ENCODE peak calls at places on chromosomes 12 and 14, in six cellular contexts. One of them, this sample, is unnamed.

GRCh38 chr14:101215936-101216335 is 312.4 kb upstream of the RTL1 start:
- DNase-seq in H1: peak; percentile 19
- DNase-seq in spleen: peak; percentile 49
- DNase-seq in fibroblast of mammary gland: no peak
- DNase-seq in transverse colon: peak; percentile 3
- DNase-seq in neural progenitor cell: peak; percentile 0
- DNase-seq in this sample: no peak

GRCh38 chr12:109557200-109557599 is 16.1 kb downstream of the MMAB start:
- DNase-seq in fibroblast of mammary gland: no peak
- DNase-seq in H1: no peak
- DNase-seq in transverse colon: no peak
- DNase-seq in spleen: no peak
- DNase-seq in neural progenitor cell: no peak
- DNase-seq in this sample: no peak

GRCh38 chr12:14256139-14256538 is 109.3 kb upstream of the ATF7IP start:
- DNase-seq in H1: no peak
- DNase-seq in transverse colon: no peak
- DNase-seq in neural progenitor cell: no peak
- DNase-seq in fibroblast of mammary gland: peak; percentile 61
- DNase-seq in spleen: no peak
- DNase-seq in this sample: peak; percentile 39

GRCh38 chr12:109440851-109441490 is 36.1 kb downstream of the KCTD10 start:
- DNase-seq in transverse colon: no peak
- DNase-seq in fibroblast of mammary gland: no peak
- DNase-seq in H1: no peak
- DNase-seq in spleen: no peak
- DNase-seq in neural progenitor cell: peak; percentile 18
- DNase-seq in this sample: no peak

GRCh38 chr12:127657036-127657435 is 609.9 kb upstream of the TMEM132C start:
- DNase-seq in spleen: no peak
- DNase-seq in fibroblast of mammary gland: no peak
- DNase-seq in transverse colon: no peak
- DNase-seq in H1: no peak
- DNase-seq in neural progenitor cell: no peak
- DNase-seq in this sample: no peak

GRCh38 chr14:99231850-99232401 is 40.1 kb downstream of the BCL11B start:
- DNase-seq in H1: peak; percentile 82
- DNase-seq in neural progenitor cell: peak; percentile 85
- DNase-seq in spleen: peak; percentile 70
- DNase-seq in transverse colon: no peak
- DNase-seq in fibroblast of mammary gland: no peak
- DNase-seq in this sample: no peak

GRCh38 chr14:93712838-93713724 is 75.2 kb downstream of the PRIMA1 start:
- DNase-seq in neural progenitor cell: no peak
- DNase-seq in transverse colon: no peak
- DNase-seq in H1: peak; percentile 41
- DNase-seq in spleen: no peak
- DNase-seq in fibroblast of mammary gland: peak; percentile 21
- DNase-seq in this sample: no peak

GRCh38 chr12:5577239-5577638 is 145.3 kb downstream of the NTF3 start:
- DNase-seq in spleen: no peak
- DNase-seq in neural progenitor cell: peak; percentile 38
- DNase-seq in H1: no peak
- DNase-seq in transverse colon: peak; percentile 27
- DNase-seq in fibroblast of mammary gland: no peak
- DNase-seq in this sample: no peak

GRCh38 chr12:75487310-75487709 is 6.8 kb downstream of the GLIPR1 start:
- DNase-seq in neural progenitor cell: peak; percentile 25
- DNase-seq in H1: no peak
- DNase-seq in fibroblast of mammary gland: no peak
- DNase-seq in transverse colon: no peak
- DNase-seq in spleen: no peak
- DNase-seq in this sample: no peak

GRCh38 chr12:95304673-95305198 is 87.1 kb downstream of the VEZT start:
- DNase-seq in spleen: no peak
- DNase-seq in fibroblast of mammary gland: peak; percentile 40
- DNase-seq in H1: no peak
- DNase-seq in transverse colon: no peak
- DNase-seq in neural progenitor cell: no peak
- DNase-seq in this sample: no peak

GRCh38 chr14:44316647-44317432 is 190.2 kb downstream of the FSCB start:
- DNase-seq in spleen: no peak
- DNase-seq in H1: no peak
- DNase-seq in transverse colon: peak; percentile 30
- DNase-seq in fibroblast of mammary gland: peak; percentile 91
- DNase-seq in neural progenitor cell: no peak
- DNase-seq in this sample: peak; percentile 94

GRCh38 chr14:100129161-100129589 is 30.3 kb downstream of the DEGS2 start:
- DNase-seq in fibroblast of mammary gland: peak; percentile 92
- DNase-seq in transverse colon: no peak
- DNase-seq in H1: no peak
- DNase-seq in neural progenitor cell: no peak
- DNase-seq in spleen: no peak
- DNase-seq in this sample: peak; percentile 24

GRCh38 chr12:9668141-9669018 is 1.1 kb upstream of the CLEC2D start:
- DNase-seq in spleen: no peak
- DNase-seq in fibroblast of mammary gland: peak; percentile 40
- DNase-seq in transverse colon: no peak
- DNase-seq in neural progenitor cell: no peak
- DNase-seq in H1: no peak
- DNase-seq in this sample: peak; percentile 53

GRCh38 chr12:14366211-14366762 is 805 bp downstream of the ATF7IP start:
- DNase-seq in neural progenitor cell: no peak
- DNase-seq in transverse colon: no peak
- DNase-seq in H1: no peak
- DNase-seq in spleen: no peak
- DNase-seq in fibroblast of mammary gland: peak; percentile 48
- DNase-seq in this sample: no peak

GRCh38 chr14:85529803-85530574 is at the start of gene FLRT2:
- DNase-seq in spleen: peak; percentile 77
- DNase-seq in neural progenitor cell: peak; percentile 62
- DNase-seq in transverse colon: no peak
- DNase-seq in fibroblast of mammary gland: peak; percentile 71
- DNase-seq in H1: peak; percentile 77
- DNase-seq in this sample: peak; percentile 64

GRCh38 chr14:91573894-91574837 is 64.1 kb upstream of the PPP4R3A start:
- DNase-seq in spleen: peak; percentile 78
- DNase-seq in transverse colon: peak; percentile 77
- DNase-seq in neural progenitor cell: peak; percentile 62
- DNase-seq in H1: peak; percentile 66
- DNase-seq in fibroblast of mammary gland: peak; percentile 71
- DNase-seq in this sample: peak; percentile 18

GRCh38 chr14:31122098-31122611 is 85.4 kb downstream of the HECTD1 start:
- DNase-seq in transverse colon: no peak
- DNase-seq in fibroblast of mammary gland: peak; percentile 59
- DNase-seq in H1: no peak
- DNase-seq in neural progenitor cell: no peak
- DNase-seq in spleen: no peak
- DNase-seq in this sample: peak; percentile 9

GRCh38 chr12:109166371-109166770 is 50.0 kb downstream of the ACACB start:
- DNase-seq in transverse colon: no peak
- DNase-seq in fibroblast of mammary gland: no peak
- DNase-seq in spleen: no peak
- DNase-seq in H1: no peak
- DNase-seq in neural progenitor cell: no peak
- DNase-seq in this sample: no peak

GRCh38 chr14:99781853-99782610 is 11.2 kb upstream of the EML1 start:
- DNase-seq in fibroblast of mammary gland: no peak
- DNase-seq in transverse colon: no peak
- DNase-seq in H1: no peak
- DNase-seq in neural progenitor cell: no peak
- DNase-seq in spleen: no peak
- DNase-seq in this sample: no peak

GRCh38 chr14:88929656-88930436 is 105.4 kb downstream of the TTC8 start:
- DNase-seq in spleen: no peak
- DNase-seq in neural progenitor cell: no peak
- DNase-seq in transverse colon: no peak
- DNase-seq in fibroblast of mammary gland: no peak
- DNase-seq in H1: peak; percentile 56
- DNase-seq in this sample: no peak

GRCh38 chr12:16350682-16351081 is 3.2 kb downstream of the MGST1 start:
- DNase-seq in H1: no peak
- DNase-seq in transverse colon: no peak
- DNase-seq in spleen: no peak
- DNase-seq in neural progenitor cell: peak; percentile 59
- DNase-seq in fibroblast of mammary gland: peak; percentile 99
- DNase-seq in this sample: peak; percentile 94

GRCh38 chr14:97978336-97978735 is 1181.2 kb downstream of the VRK1 start:
- DNase-seq in fibroblast of mammary gland: peak; percentile 34
- DNase-seq in H1: peak; percentile 71
- DNase-seq in spleen: peak; percentile 80
- DNase-seq in transverse colon: peak; percentile 78
- DNase-seq in neural progenitor cell: peak; percentile 88
- DNase-seq in this sample: peak; percentile 67

GRCh38 chr14:34078117-34078743 is 127.4 kb upstream of the EGLN3 start:
- DNase-seq in transverse colon: no peak
- DNase-seq in spleen: no peak
- DNase-seq in H1: no peak
- DNase-seq in neural progenitor cell: no peak
- DNase-seq in fibroblast of mammary gland: no peak
- DNase-seq in this sample: peak; percentile 77

GRCh38 chr12:105369014-105369413 is 38.5 kb downstream of the C12orf75 start:
- DNase-seq in neural progenitor cell: no peak
- DNase-seq in spleen: no peak
- DNase-seq in transverse colon: no peak
- DNase-seq in H1: no peak
- DNase-seq in fibroblast of mammary gland: peak; percentile 83
- DNase-seq in this sample: peak; percentile 66

DNA sequence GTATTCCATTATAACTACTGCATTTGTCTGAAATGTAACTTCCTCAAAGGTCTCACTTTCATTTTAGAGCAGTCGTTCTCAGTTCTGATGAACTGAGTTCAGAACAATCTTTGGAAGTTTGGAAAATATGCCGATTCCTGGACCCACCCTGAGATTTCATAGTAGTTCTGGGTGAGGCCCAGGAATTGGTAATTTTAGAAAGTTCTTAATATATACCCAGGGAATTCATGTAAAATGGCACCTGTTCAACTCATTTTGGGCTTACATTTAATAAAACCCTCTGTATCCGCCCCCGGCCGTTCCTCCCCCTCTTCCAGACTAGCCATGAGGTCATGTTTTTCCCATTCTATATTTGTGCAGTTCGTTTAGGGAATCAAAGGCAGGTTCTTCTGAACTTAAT is 5.9 kb downstream of the GSG1 start:
- DNase-seq in neural progenitor cell: no peak
- DNase-seq in spleen: no peak
- DNase-seq in transverse colon: no peak
- DNase-seq in H1: no peak
- DNase-seq in fibroblast of mammary gland: peak; percentile 36
- DNase-seq in this sample: no peak
- H3K4me3 ChIP-seq in neural progenitor cell: no peak overlapping the region
- H3K4me3 ChIP-seq in spleen: peak overlapping the region; percentile 62
- H3K4me3 ChIP-seq in transverse colon: no peak overlapping the region
- H3K4me3 ChIP-seq in H1: no peak overlapping the region
- H3K4me3 ChIP-seq in fibroblast of mammary gland: peak overlapping the region; percentile 44
- H3K4me3 ChIP-seq in this sample: no peak overlapping the region

GRCh38 chr14:20613094-20614037 is 22.2 kb upstream of the RNASE12 start:
- DNase-seq in H1: peak; percentile 91
- DNase-seq in spleen: peak; percentile 91
- DNase-seq in transverse colon: peak; percentile 86
- DNase-seq in fibroblast of mammary gland: peak; percentile 98
- DNase-seq in neural progenitor cell: peak; percentile 95
- DNase-seq in this sample: peak; percentile 98

GRCh38 chr14:20614038-20614840 is 23.1 kb upstream of the RNASE12 start:
- DNase-seq in transverse colon: no peak
- DNase-seq in H1: peak; percentile 69
- DNase-seq in fibroblast of mammary gland: no peak
- DNase-seq in neural progenitor cell: peak; percentile 64
- DNase-seq in spleen: no peak
- DNase-seq in this sample: peak; percentile 43

GRCh38 chr14:20618328-20618749 is 23.2 kb downstream of the OR6S1 start:
- DNase-seq in neural progenitor cell: no peak
- DNase-seq in spleen: no peak
- DNase-seq in fibroblast of mammary gland: no peak
- DNase-seq in H1: no peak
- DNase-seq in transverse colon: no peak
- DNase-seq in this sample: no peak

GRCh38 chr14:20617138-20618003 is 24.1 kb downstream of the OR6S1 start:
- DNase-seq in spleen: no peak
- DNase-seq in transverse colon: no peak
- DNase-seq in neural progenitor cell: no peak
- DNase-seq in H1: no peak
- DNase-seq in fibroblast of mammary gland: no peak
- DNase-seq in this sample: no peak

GRCh38 chr14:20615996-20616395 is 24.8 kb upstream of the RNASE12 start:
- DNase-seq in spleen: no peak
- DNase-seq in fibroblast of mammary gland: no peak
- DNase-seq in transverse colon: no peak
- DNase-seq in H1: no peak
- DNase-seq in neural progenitor cell: no peak
- DNase-seq in this sample: no peak
- TF ChIP-seq CTCF in spleen: no peak
- TF ChIP-seq CTCF in fibroblast of mammary gland: no peak
- TF ChIP-seq CTCF in transverse colon: no peak
- TF ChIP-seq CTCF in H1: no peak
- TF ChIP-seq CTCF in neural progenitor cell: no peak
- TF ChIP-seq CTCF in this sample: no peak

DNA sequence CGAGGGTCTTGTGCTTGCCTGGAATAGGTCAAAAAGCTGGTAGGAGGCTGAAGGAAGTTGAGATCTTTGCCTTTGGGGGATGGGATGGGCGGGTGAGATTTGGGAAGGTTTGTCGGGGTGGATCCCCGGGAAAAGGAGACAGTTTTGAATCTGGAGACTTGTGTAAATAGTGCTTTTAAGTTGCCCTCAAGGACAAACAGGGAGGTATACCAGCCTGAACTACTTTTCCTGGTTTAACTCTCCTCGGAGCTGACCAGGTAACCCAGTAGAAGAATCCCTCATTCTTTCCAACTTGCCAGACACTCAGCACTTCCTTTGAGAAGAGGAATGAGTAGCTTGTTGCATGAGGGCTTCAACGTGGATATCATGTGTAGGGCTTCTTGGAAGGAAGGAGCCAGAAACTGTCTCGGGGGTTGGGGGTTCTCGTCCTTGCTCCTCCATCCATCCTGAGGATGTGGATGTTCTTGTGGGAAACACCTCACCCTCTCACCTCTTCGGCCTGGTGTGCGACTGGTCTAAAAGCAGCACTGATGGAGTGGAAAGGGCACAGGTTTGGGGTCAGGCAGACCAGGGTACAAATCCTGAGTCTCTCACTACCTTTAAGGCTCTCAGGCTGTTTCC is 1.9 kb downstream of the TEAD4 start:
- DNase-seq in neural progenitor cell: no peak
- DNase-seq in fibroblast of mammary gland: no peak
- DNase-seq in spleen: no peak
- DNase-seq in H1: peak; percentile 49
- DNase-seq in transverse colon: no peak
- DNase-seq in this sample: peak; percentile 26
- H3K4me3 ChIP-seq in neural progenitor cell: peak overlapping the region; percentile 73
- H3K4me3 ChIP-seq in fibroblast of mammary gland: peak overlapping the region; percentile 64
- H3K4me3 ChIP-seq in spleen: peak overlapping the region; percentile 73
- H3K4me3 ChIP-seq in H1: peak overlapping the region; percentile 75
- H3K4me3 ChIP-seq in transverse colon: no peak overlapping the region
- H3K4me3 ChIP-seq in this sample: peak overlapping the region; percentile 58

DNA sequence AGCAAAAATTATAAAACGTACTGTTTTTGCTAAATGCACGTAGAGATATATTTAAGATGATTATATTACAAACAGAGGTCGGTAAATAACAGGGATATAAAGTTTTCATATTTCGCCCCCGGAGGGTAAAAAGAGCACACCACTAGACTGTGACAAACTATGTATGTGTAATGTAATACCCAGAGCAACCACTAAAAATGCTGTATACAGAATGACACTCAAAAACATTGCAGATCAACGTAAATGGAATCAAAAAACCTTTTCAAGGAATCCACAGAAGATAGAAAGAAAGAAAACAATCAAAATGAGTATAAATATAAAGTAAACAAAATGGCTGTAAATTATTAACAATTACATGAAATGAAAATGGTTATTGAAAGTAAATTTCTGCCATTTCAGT is 37.6 kb upstream of the PRB4 start:
- DNase-seq in neural progenitor cell: no peak
- DNase-seq in transverse colon: no peak
- DNase-seq in H1: no peak
- DNase-seq in fibroblast of mammary gland: no peak
- DNase-seq in spleen: no peak
- DNase-seq in this sample: no peak
- TF ChIP-seq CTCF in neural progenitor cell: peak; percentile 35
- TF ChIP-seq CTCF in transverse colon: no peak
- TF ChIP-seq CTCF in H1: no peak
- TF ChIP-seq CTCF in fibroblast of mammary gland: peak; percentile 3
- TF ChIP-seq CTCF in spleen: no peak
- TF ChIP-seq CTCF in this sample: no peak